ENCODE peak calls at places on chromosome 9, in five cellular contexts. X, Z, Q, K and O are unnamed samples. For H3K4me1 and H3K36me3, the result is how much of the 10 kb centered on the place peaks cover.

GRCh38 chr9:99433555-99433954 is 211.5 kb downstream of the SEC61B start:
- DNase-seq in X (peak), Z (no peak), Q (peak), K (peak), O (peak)

GRCh38 chr9:123364241-123364824 is 8.3 kb downstream of the CRB2 start:
- DNase-seq in X (no peak), Z (no peak), Q (no peak), K (no peak), O (no peak)

GRCh38 chr9:120032639-120033038 is 547.3 kb downstream of the CDK5RAP2 start:
- DNase-seq in X (no peak), Z (no peak), Q (no peak), K (peak), O (no peak)

GRCh38 chr9:75993434-75993833 is 103.0 kb downstream of the PCSK5 start:
- DNase-seq in X (no peak), Z (no peak), Q (no peak), K (no peak), O (no peak)

GRCh38 chr9:74577956-74578355 is 80.8 kb downstream of the RORB start:
- DNase-seq in X (no peak), Z (no peak), Q (no peak), K (no peak), O (no peak)

GRCh38 chr9:68974431-68974830 is 39.5 kb downstream of the PRKACG start:
- DNase-seq in X (no peak), Z (no peak), Q (no peak), K (no peak), O (no peak)

GRCh38 chr9:4762889-4763521 is 22.0 kb upstream of the AK3 start:
- DNase-seq in X (peak), Z (peak), Q (peak), K (no peak), O (peak)

GRCh38 chr9:134069536-134070399 is 1.9 kb upstream of the BRD3 start:
- DNase-seq in X (no peak), Z (no peak), Q (peak), K (no peak), O (no peak)

GRCh38 chr9:35972093-35972492 is 14.1 kb upstream of the OR2S2 start:
- DNase-seq in X (no peak), Z (no peak), Q (no peak), K (no peak), O (no peak)

GRCh38 chr9:34957492-34958410 is at the start of gene PHF24:
- DNase-seq in X (no peak), Z (no peak), Q (no peak), K (peak), O (no peak)

GRCh38 chr9:36450110-36450732 is 50.2 kb upstream of the RNF38 start:
- DNase-seq in X (no peak), Z (no peak), Q (no peak), K (peak), O (peak)

GRCh38 chr9:78958887-78959286 is 612.9 kb upstream of the TLE4 start:
- DNase-seq in X (no peak), Z (no peak), Q (no peak), K (peak), O (no peak)

GRCh38 chr9:14542071-14542470 is 151.2 kb downstream of the ZDHHC21 start:
- DNase-seq in X (no peak), Z (no peak), Q (no peak), K (no peak), O (no peak)

GRCh38 chr9:124062172-124062571 is 50.6 kb downstream of the LHX2 start:
- DNase-seq in X (no peak), Z (no peak), Q (no peak), K (no peak), O (no peak)

GRCh38 chr9:96449844-96450612 is at the start of gene HABP4:
- DNase-seq in X (peak), Z (peak), Q (peak), K (peak), O (peak)

GRCh38 chr9:112905084-112905483 is 14.4 kb upstream of the SLC46A2 start:
- DNase-seq in X (no peak), Z (no peak), Q (no peak), K (no peak), O (no peak)

GRCh38 chr9:83937861-83938455 is 16.7 kb upstream of the KIF27 start:
- DNase-seq in X (no peak), Z (no peak), Q (no peak), K (peak), O (no peak)

GRCh38 chr9:78697653-78698052 is 400.7 kb downstream of the PSAT1 start:
- DNase-seq in X (no peak), Z (no peak), Q (no peak), K (no peak), O (no peak)

GRCh38 chr9:68851657-68852056 is 146.6 kb downstream of the PIP5K1B start:
- DNase-seq in X (no peak), Z (no peak), Q (no peak), K (peak), O (no peak)

GRCh38 chr9:129270903-129271431 is 92.9 kb upstream of the IER5L start:
- DNase-seq in X (peak), Z (no peak), Q (no peak), K (no peak), O (peak)

GRCh38 chr9:68870049-68870448 is 143.9 kb downstream of the PRKACG start:
- DNase-seq in X (no peak), Z (no peak), Q (no peak), K (no peak), O (no peak)

GRCh38 chr9:35728041-35728971 is 3.7 kb downstream of the TLN1 start:
- DNase-seq in X (peak), Z (peak), Q (peak), K (no peak), O (peak)

GRCh38 chr9:122116448-122117173 is 23.5 kb upstream of the TTLL11 start:
- DNase-seq in X (no peak), Z (no peak), Q (no peak), K (no peak), O (no peak)

GRCh38 chr9:22342489-22343217 is 104.0 kb upstream of the DMRTA1 start:
- DNase-seq in X (no peak), Z (peak), Q (no peak), K (no peak), O (no peak)

GRCh38 chr9:20441704-20442423 is 180.4 kb downstream of the MLLT3 start:
- DNase-seq in X (no peak), Z (no peak), Q (no peak), K (no peak), O (no peak)

GRCh38 chr9:132319421-132320110 is 35.2 kb downstream of the SETX start:
- DNase-seq in X (no peak), Z (no peak), Q (no peak), K (no peak), O (no peak)

GRCh38 chr9:104758974-104759373 is 5.0 kb upstream of the NIPSNAP3B start:
- DNase-seq in X (no peak), Z (no peak), Q (no peak), K (no peak), O (no peak)

GRCh38 chr9:28056466-28056865 is 483.2 kb upstream of the C9orf72 start:
- DNase-seq in X (no peak), Z (no peak), Q (no peak), K (no peak), O (no peak)

GRCh38 chr9:79581388-79581787 is 9.6 kb downstream of the TLE4 start:
- DNase-seq in X (peak), Z (no peak), Q (no peak), K (peak), O (no peak)

GRCh38 chr9:91163441-91163772 is 198.3 kb downstream of the AUH start:
- DNase-seq in X (peak), Z (no peak), Q (no peak), K (no peak), O (no peak)

GRCh38 chr9:111036946-111037743 is 1.1 kb downstream of the LPAR1 start:
- DNase-seq in X (no peak), Z (peak), Q (no peak), K (no peak), O (no peak)

GRCh38 chr9:2039294-2040180 is 24.4 kb downstream of the SMARCA2 start:
- DNase-seq in X (no peak), Z (no peak), Q (no peak), K (no peak), O (no peak)

GRCh38 chr9:86193088-86193487 is 66.4 kb downstream of the C9orf153 start:
- DNase-seq in X (no peak), Z (no peak), Q (no peak), K (no peak), O (no peak)

GRCh38 chr9:16406536-16407225 is 463.8 kb downstream of the BNC2 start:
- DNase-seq in X (no peak), Z (no peak), Q (no peak), K (no peak), O (no peak)

GRCh38 chr9:2740616-2741015 is 23.3 kb downstream of the KCNV2 start:
- DNase-seq in X (no peak), Z (no peak), Q (no peak), K (no peak), O (no peak)

GRCh38 chr9:126162611-126163381 is 163.8 kb upstream of the MVB12B start:
- DNase-seq in X (no peak), Z (no peak), Q (peak), K (no peak), O (no peak)

GRCh38 chr9:19642256-19642655 is 146.6 kb downstream of the SLC24A2 start:
- DNase-seq in X (no peak), Z (no peak), Q (no peak), K (no peak), O (no peak)

GRCh38 chr9:1140057-1140456 is 89.9 kb downstream of the DMRT2 start:
- DNase-seq in X (no peak), Z (no peak), Q (no peak), K (no peak), O (no peak)

GRCh38 chr9:127543973-127544533 is 68.0 kb upstream of the STXBP1 start:
- DNase-seq in X (no peak), Z (no peak), Q (no peak), K (no peak), O (no peak)
- H3K4me1 ChIP-seq in X (half or more), Z (half or more), Q (under half), K (under half), O (under half)

GRCh38 chr9:90054810-90055209 is 450.0 kb downstream of the GADD45G start:
- DNase-seq in X (no peak), Z (no peak), Q (no peak), K (no peak), O (no peak)

GRCh38 chr9:90057361-90057760 is 452.5 kb downstream of the GADD45G start:
- DNase-seq in X (no peak), Z (no peak), Q (no peak), K (no peak), O (no peak)

GRCh38 chr9:90055226-90055625 is 450.4 kb downstream of the GADD45G start:
- DNase-seq in X (no peak), Z (no peak), Q (no peak), K (no peak), O (no peak)

GRCh38 chr9:90047828-90048227 is 443.0 kb downstream of the GADD45G start:
- DNase-seq in X (no peak), Z (no peak), Q (no peak), K (no peak), O (no peak)

GRCh38 chr9:90053027-90053426 is 448.2 kb downstream of the GADD45G start:
- DNase-seq in X (no peak), Z (no peak), Q (no peak), K (peak), O (no peak)
- TF ChIP-seq CTCF in X (no peak), Z (no peak), Q (no peak), K (peak), O (no peak)

GRCh38 chr9:98207606-98208005 is 15.2 kb upstream of the CORO2A start:
- DNase-seq in X (no peak), Z (no peak), Q (no peak), K (no peak), O (no peak)
- H3K36me3 ChIP-seq in X (under half), Z (half or more), Q (under half), K (under half), O (under half)

GRCh38 chr9:136541179-136541578 is 4.7 kb downstream of the NOTCH1 start:
- DNase-seq in X (no peak), Z (no peak), Q (no peak), K (no peak), O (no peak)
- H3K4me1 ChIP-seq in X (half or more), Z (half or more), Q (under half), K (under half), O (under half)

DNA sequence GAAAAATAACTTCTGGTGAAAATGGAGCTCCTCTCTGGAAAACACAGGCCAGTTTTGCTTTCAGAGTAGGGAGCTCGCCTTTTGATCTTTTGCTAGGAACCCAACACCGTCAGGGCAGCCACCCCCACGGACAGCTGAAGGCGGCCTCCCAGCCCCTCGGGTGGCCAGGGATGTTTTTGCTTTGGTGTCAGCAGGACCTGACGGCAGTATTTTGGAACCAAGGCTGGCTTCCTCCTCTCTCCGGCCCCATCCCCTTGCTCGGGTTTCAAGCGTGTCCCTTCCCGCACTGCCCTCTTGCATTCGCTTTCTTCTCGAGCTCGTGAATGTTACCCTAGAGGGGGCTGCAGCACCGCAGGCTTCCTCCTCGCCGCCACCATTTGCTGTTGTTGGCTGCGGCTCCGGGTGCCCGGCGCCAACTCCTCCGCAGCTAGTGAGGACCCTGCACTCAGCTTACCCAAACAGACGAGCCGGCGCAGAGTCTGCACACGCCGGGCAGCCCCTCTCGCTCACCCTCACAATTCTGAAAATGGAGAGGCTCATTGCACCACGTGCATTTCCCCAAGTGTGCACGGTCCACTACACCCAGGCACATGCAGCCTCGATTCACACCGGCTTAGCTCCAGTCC is 35.5 kb upstream of the ADAMTSL1 start:
- DNase-seq in X (no peak), Z (peak), Q (no peak), K (no peak), O (no peak)
- TF ChIP-seq CTCF in X (no peak), Z (peak), Q (no peak), K (no peak), O (peak)

DNA sequence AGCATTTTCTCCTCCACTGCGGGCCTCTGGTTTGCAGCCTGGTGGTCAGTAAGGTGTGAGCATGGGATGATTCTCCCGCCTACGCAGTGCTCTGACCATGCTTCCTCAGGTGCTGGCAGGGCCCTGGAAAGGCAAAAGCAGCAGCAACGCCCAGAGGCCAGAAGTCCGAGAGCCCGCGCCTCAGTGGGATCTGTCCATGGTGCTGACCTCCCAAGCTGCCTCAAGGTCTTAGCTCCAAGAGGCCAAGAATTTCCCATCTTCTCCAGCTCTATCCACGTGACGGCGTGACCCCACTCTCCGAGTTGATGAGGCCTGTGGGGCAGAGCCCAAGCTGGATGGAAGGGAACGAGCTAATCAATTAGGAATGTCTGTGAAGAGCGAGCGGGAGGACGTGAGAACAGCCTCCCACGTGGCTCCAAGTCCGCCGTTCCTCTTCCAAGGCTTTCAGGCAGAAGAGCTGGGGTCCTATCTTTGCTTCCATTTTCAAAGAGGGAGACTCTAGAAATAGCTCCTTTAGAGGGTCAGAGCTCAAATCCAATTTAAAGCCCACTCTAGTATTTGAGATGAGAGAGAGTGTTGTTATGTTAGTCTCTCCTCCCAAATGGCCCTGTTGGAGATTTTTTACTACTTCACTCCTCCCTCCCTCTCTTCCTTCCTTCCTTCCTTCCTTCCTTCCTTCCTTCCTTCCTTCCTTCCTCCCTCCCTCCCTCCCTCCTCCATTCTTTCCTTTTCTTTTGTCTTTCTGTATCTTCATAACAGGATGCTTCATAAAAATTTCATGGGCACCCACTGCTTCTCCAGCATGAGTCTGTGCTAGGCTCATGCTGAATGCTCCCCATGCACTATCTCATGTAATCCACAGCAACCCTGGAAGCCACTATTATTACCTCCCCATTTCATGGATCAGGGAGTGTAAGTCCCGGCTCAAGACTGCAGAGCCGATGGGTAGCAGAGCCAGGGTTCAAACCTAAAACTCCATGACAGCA is 69.3 kb downstream of the OLFM1 start:
- DNase-seq in X (peak), Z (no peak), Q (peak), K (no peak), O (no peak)
- H3K36me3 ChIP-seq in X (under half), Z (under half), Q (under half), K (under half), O (under half)

DNA sequence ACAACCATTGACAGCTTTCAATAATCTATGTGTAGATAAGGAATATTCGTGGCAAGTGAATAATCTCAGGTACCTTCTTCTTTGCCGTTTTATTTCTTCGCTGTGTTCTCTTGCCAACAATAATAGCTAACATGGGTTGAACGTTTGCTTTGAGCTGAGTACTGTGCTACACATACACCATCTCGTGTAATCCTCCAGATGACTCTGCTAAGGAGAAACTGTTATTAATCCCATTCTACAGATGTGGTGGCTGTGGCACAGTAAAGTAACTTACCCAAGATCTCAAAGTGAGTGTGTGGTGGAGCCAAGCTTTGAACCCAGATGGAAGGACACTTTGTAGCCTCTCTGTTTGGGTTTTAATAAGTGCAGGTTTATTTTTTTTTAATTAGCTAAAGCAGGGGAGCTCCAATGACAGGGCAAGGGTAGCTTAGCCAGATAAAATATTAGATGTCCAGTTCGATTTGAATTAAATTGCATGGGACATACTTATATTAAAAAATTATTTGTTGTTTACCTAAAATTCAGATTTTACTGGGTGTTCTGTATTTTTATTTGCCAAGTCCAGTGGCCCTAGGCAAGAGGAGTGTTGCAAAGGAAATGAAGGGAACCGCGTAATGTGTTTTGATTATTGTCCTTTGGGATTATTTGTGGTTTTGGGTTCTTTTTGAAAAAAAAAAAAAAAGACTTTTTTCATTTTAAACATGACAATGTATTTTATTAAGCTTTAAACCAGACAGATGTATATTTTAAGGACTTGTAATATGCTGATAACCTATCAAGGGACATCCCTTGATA is 179.5 kb downstream of the C9orf152 start:
- DNase-seq in X (no peak), Z (no peak), Q (no peak), K (no peak), O (no peak)
- H3K4me1 ChIP-seq in X (under half), Z (half or more), Q (under half), K (under half), O (under half)

GRCh38 chr9:88313364-88314220 is 74.7 kb upstream of the SPIN1 start:
- DNase-seq in X (no peak), Z (no peak), Q (no peak), K (no peak), O (no peak)
- TF ChIP-seq CTCF in X (no peak), Z (no peak), Q (no peak), K (no peak), O (no peak)